ENCODE peak calls at places on chromosomes 1 and 21, in ten cellular contexts. X is transverse colon, Q is adrenal gland, C is A549, A is body of pancreas, P is fibroblast of lung, S is astrocyte, I is HepG2, U is tibial artery, G is WERI-Rb-1. M is an unnamed sample.

GRCh38 chr1:115727706-115728249 is 40.7 kb downstream of the CASQ2 start:
- DNase-seq in X (peak), Q (peak), I (peak), G (no peak), C (peak), S (peak), A (peak), P (peak), U (peak), M (peak)

GRCh38 chr21:45284456-45284741 is 3.3 kb downstream of the POFUT2 start:
- DNase-seq in Q (peak), G (peak), S (no peak), X (no peak), I (no peak), U (peak), P (no peak), A (no peak), C (no peak), M (peak)

GRCh38 chr21:39381009-39381408 is 32.1 kb upstream of the HMGN1 start:
- DNase-seq in S (no peak), C (peak), P (no peak), G (no peak), I (no peak), U (no peak), Q (no peak), A (no peak), X (no peak), M (no peak)

GRCh38 chr1:234866007-234866866 is 256.3 kb upstream of the IRF2BP2 start:
- DNase-seq in S (peak), G (no peak), Q (peak), P (peak), X (peak), C (peak), I (peak), A (peak), U (peak), M (peak)

GRCh38 chr1:150981177-150981804 is 801 bp upstream of the ANXA9 start:
- DNase-seq in G (peak), Q (no peak), P (no peak), S (no peak), X (peak), U (no peak), I (peak), C (no peak), A (peak), M (no peak)

GRCh38 chr1:201144701-201145100 is 9.6 kb downstream of the TMEM9 start:
- DNase-seq in I (no peak), Q (no peak), G (peak), X (no peak), C (no peak), P (no peak), S (no peak), U (no peak), A (no peak), M (no peak)

GRCh38 chr1:3942416-3943122 is 42.5 kb upstream of the C1orf174 start:
- DNase-seq in Q (no peak), U (no peak), X (peak), A (no peak), C (no peak), I (peak), S (no peak), G (no peak), P (no peak), M (no peak)

GRCh38 chr1:116760487-116760886 is 6.3 kb downstream of the CD2 start:
- DNase-seq in P (no peak), A (no peak), U (no peak), S (no peak), G (no peak), X (no peak), Q (no peak), I (no peak), C (no peak), M (no peak)

GRCh38 chr1:65818966-65819365 is 26.3 kb downstream of the PDE4B start:
- DNase-seq in I (no peak), C (no peak), Q (no peak), U (no peak), G (no peak), P (no peak), A (no peak), S (no peak), X (no peak), M (no peak)

GRCh38 chr1:92481598-92482403 is 4.9 kb downstream of the GFI1 start:
- DNase-seq in U (no peak), A (no peak), Q (no peak), P (no peak), C (no peak), S (no peak), I (no peak), X (no peak), G (no peak), M (no peak)

GRCh38 chr1:42150626-42151025 is 2.6 kb upstream of the GUCA2B start:
- DNase-seq in S (no peak), I (no peak), A (no peak), Q (peak), G (no peak), C (no peak), U (no peak), P (no peak), X (no peak), M (no peak)

GRCh38 chr21:35252831-35253230 is 203.7 kb upstream of the RUNX1 start:
- DNase-seq in Q (no peak), A (no peak), I (no peak), G (no peak), C (no peak), S (peak), U (no peak), X (no peak), P (peak), M (no peak)

GRCh38 chr1:167503626-167504458 is 14.5 kb downstream of the CD247 start:
- DNase-seq in X (no peak), P (no peak), G (no peak), S (no peak), Q (no peak), C (no peak), I (no peak), U (no peak), A (no peak), M (no peak)

GRCh38 chr1:164588388-164589341 is 29.7 kb downstream of the PBX1 start:
- DNase-seq in A (peak), S (peak), X (peak), G (no peak), C (peak), P (peak), U (peak), Q (peak), I (no peak), M (peak)

GRCh38 chr1:44672254-44672955 is 1.9 kb downstream of the TMEM53 start:
- DNase-seq in A (no peak), S (peak), X (no peak), U (peak), Q (no peak), G (no peak), C (no peak), I (no peak), P (peak), M (peak)

GRCh38 chr1:222880586-222880985 is 65.7 kb downstream of the DISP1 start:
- DNase-seq in S (peak), C (peak), X (no peak), G (no peak), A (no peak), U (no peak), P (peak), Q (no peak), I (no peak), M (no peak)

GRCh38 chr1:223730471-223730870 is 18.1 kb downstream of the CAPN2 start:
- DNase-seq in X (no peak), G (no peak), A (no peak), S (no peak), C (no peak), U (no peak), I (no peak), Q (no peak), P (no peak), M (no peak)

GRCh38 chr21:44010429-44010828 is 1.7 kb upstream of the TRAPPC10 start:
- DNase-seq in Q (no peak), P (no peak), S (no peak), A (no peak), U (no peak), I (peak), X (no peak), G (peak), C (no peak), M (no peak)

GRCh38 chr21:44011774-44012473 is at the start of gene TRAPPC10:
- DNase-seq in P (peak), A (peak), G (peak), I (peak), Q (peak), X (peak), S (peak), U (peak), C (peak), M (peak)

GRCh38 chr21:44012474-44013379 is 618 bp downstream of the TRAPPC10 start:
- DNase-seq in C (peak), I (peak), A (peak), U (peak), S (no peak), X (peak), P (peak), Q (peak), G (peak), M (no peak)

GRCh38 chr21:44011123-44011773 is 861 bp upstream of the TRAPPC10 start:
- DNase-seq in G (peak), S (no peak), X (peak), A (no peak), C (no peak), Q (peak), U (no peak), I (no peak), P (no peak), M (no peak)

GRCh38 chr21:44013380-44014088 is 1.4 kb downstream of the TRAPPC10 start:
- DNase-seq in S (no peak), I (no peak), G (no peak), A (no peak), C (no peak), P (no peak), U (no peak), Q (no peak), X (peak), M (no peak)
- H3K27ac ChIP-seq in S (peak), I (peak), G (peak), A (no peak), C (no peak), P (no peak), U (peak), Q (peak), X (peak), M (no peak)

GRCh38 chr1:59431566-59432294 is 134.8 kb downstream of the FGGY start:
- DNase-seq in U (no peak), G (no peak), Q (no peak), I (no peak), A (no peak), X (no peak), C (no peak), S (no peak), P (peak), M (no peak)
- TF ChIP-seq CTCF in U (no peak), G (no peak), Q (no peak), I (no peak), A (no peak), X (no peak), C (no peak), S (no peak), P (no peak), M (no peak)

GRCh38 chr1:57088689-57089088 is 122.9 kb upstream of the C8B start:
- DNase-seq in P (peak), U (no peak), S (peak), G (no peak), A (no peak), C (no peak), X (no peak), Q (no peak), I (no peak), M (no peak)
- H3K4me3 ChIP-seq in P (no peak), U (no peak), S (no peak), G (no peak), A (no peak), C (no peak), X (no peak), Q (no peak), I (no peak), M (no peak)

GRCh38 chr1:53899708-53900107 is 5.7 kb downstream of the DIO1 start:
- DNase-seq in G (no peak), U (no peak), I (no peak), C (no peak), S (no peak), X (no peak), Q (no peak), P (no peak), A (no peak), M (no peak)

GRCh38 chr1:53905509-53905908 is 11.5 kb downstream of the DIO1 start:
- DNase-seq in S (no peak), G (no peak), C (no peak), Q (no peak), A (no peak), P (no peak), U (no peak), I (no peak), X (no peak), M (no peak)

GRCh38 chr1:53906121-53906520 is 12.1 kb downstream of the DIO1 start:
- DNase-seq in U (no peak), P (no peak), G (no peak), X (no peak), I (no peak), C (no peak), S (no peak), A (no peak), Q (no peak), M (no peak)

GRCh38 chr1:53899206-53899628 is 5.2 kb downstream of the DIO1 start:
- DNase-seq in U (no peak), A (peak), G (no peak), P (peak), S (peak), X (peak), C (no peak), Q (peak), I (peak), M (no peak)

GRCh38 chr1:53902235-53902920 is 8.4 kb downstream of the DIO1 start:
- DNase-seq in I (peak), P (no peak), S (no peak), X (no peak), Q (peak), G (no peak), A (no peak), C (no peak), U (no peak), M (no peak)
- H3K27ac ChIP-seq in I (peak), P (no peak), S (no peak), X (no peak), Q (peak), G (no peak), A (no peak), C (no peak), U (no peak), M (no peak)

GRCh38 chr21:43919283-43919682 is 54.3 kb downstream of the AGPAT3 start:
- DNase-seq in P (no peak), C (no peak), G (no peak), I (no peak), X (no peak), U (no peak), A (no peak), Q (no peak), S (no peak), M (no peak)

GRCh38 chr21:43916076-43916475 is 51.1 kb downstream of the AGPAT3 start:
- DNase-seq in G (no peak), C (no peak), A (no peak), Q (no peak), U (no peak), P (no peak), S (no peak), I (no peak), X (no peak), M (no peak)

GRCh38 chr21:43916691-43917514 is 51.9 kb downstream of the AGPAT3 start:
- DNase-seq in G (no peak), X (no peak), Q (no peak), U (no peak), S (no peak), P (no peak), A (no peak), C (no peak), I (no peak), M (no peak)

GRCh38 chr21:43918385-43918947 is 53.4 kb downstream of the AGPAT3 start:
- DNase-seq in Q (no peak), X (no peak), C (no peak), S (no peak), I (no peak), P (no peak), A (no peak), U (no peak), G (no peak), M (no peak)

GRCh38 chr21:43917515-43918384 is 52.7 kb downstream of the AGPAT3 start:
- DNase-seq in U (no peak), S (no peak), A (no peak), X (peak), G (no peak), Q (no peak), I (peak), C (no peak), P (no peak), M (no peak)
- TF ChIP-seq CTCF in U (no peak), S (no peak), A (no peak), X (peak), G (peak), Q (no peak), I (peak), C (no peak), P (no peak), M (no peak)

GRCh38 chr1:89910780-89911179 is 84.1 kb upstream of the ZNF326 start:
- DNase-seq in I (no peak), U (no peak), X (no peak), S (peak), G (no peak), P (peak), Q (no peak), C (peak), A (no peak), M (no peak)

GRCh38 chr1:89908294-89908992 is 86.5 kb upstream of the ZNF326 start:
- DNase-seq in X (no peak), Q (no peak), A (no peak), S (no peak), U (no peak), I (no peak), P (no peak), G (no peak), C (no peak), M (no peak)

GRCh38 chr1:89907669-89908293 is 86.9 kb downstream of the LRRC8D start:
- DNase-seq in P (peak), Q (no peak), G (no peak), A (no peak), I (no peak), S (peak), C (peak), U (no peak), X (no peak), M (no peak)

GRCh38 chr1:89910268-89910667 is 84.6 kb upstream of the ZNF326 start:
- DNase-seq in I (no peak), X (no peak), P (no peak), G (no peak), A (no peak), U (no peak), S (no peak), Q (no peak), C (no peak), M (no peak)

GRCh38 chr1:89908993-89909436 is 85.9 kb upstream of the ZNF326 start:
- DNase-seq in A (no peak), P (peak), C (peak), Q (no peak), X (no peak), S (peak), G (no peak), U (no peak), I (no peak), M (no peak)
- H3K4me3 ChIP-seq in A (no peak), P (no peak), C (no peak), Q (no peak), X (no peak), S (no peak), G (no peak), U (no peak), I (no peak), M (no peak)

M was measured in coronary artery.